ENCODE peak calls at places on chromosomes 3 and 15, in ten cellular contexts. One of them, this sample, is unnamed.

GRCh38 chr3:119352235-119352634 is 58.1 kb downstream of the ARHGAP31 start:
- DNase-seq in HFFc6: no peak
- DNase-seq in adrenal gland: no peak
- DNase-seq in fibroblast of the aortic adventitia: no peak
- DNase-seq in A549: no peak
- DNase-seq in IMR-90: peak
- DNase-seq in cardiac muscle cell: no peak
- DNase-seq in A673: no peak
- DNase-seq in bronchial epithelial cell: peak
- DNase-seq in choroid plexus epithelial cell: peak
- DNase-seq in this sample: no peak

GRCh38 chr3:167198949-167199348 is 181.1 kb downstream of the ZBBX start:
- DNase-seq in adrenal gland: no peak
- DNase-seq in IMR-90: no peak
- DNase-seq in bronchial epithelial cell: no peak
- DNase-seq in A549: no peak
- DNase-seq in fibroblast of the aortic adventitia: no peak
- DNase-seq in cardiac muscle cell: no peak
- DNase-seq in HFFc6: no peak
- DNase-seq in A673: no peak
- DNase-seq in choroid plexus epithelial cell: no peak
- DNase-seq in this sample: no peak

GRCh38 chr3:125351814-125352456 is 23.2 kb downstream of the ZNF148 start:
- DNase-seq in A549: no peak
- DNase-seq in HFFc6: peak
- DNase-seq in fibroblast of the aortic adventitia: peak
- DNase-seq in bronchial epithelial cell: peak
- DNase-seq in IMR-90: peak
- DNase-seq in choroid plexus epithelial cell: peak
- DNase-seq in cardiac muscle cell: no peak
- DNase-seq in A673: no peak
- DNase-seq in adrenal gland: no peak
- DNase-seq in this sample: no peak

GRCh38 chr3:195388380-195388779 is 54.4 kb downstream of the ACAP2 start:
- DNase-seq in A673: no peak
- DNase-seq in IMR-90: no peak
- DNase-seq in A549: no peak
- DNase-seq in fibroblast of the aortic adventitia: no peak
- DNase-seq in choroid plexus epithelial cell: no peak
- DNase-seq in HFFc6: no peak
- DNase-seq in cardiac muscle cell: no peak
- DNase-seq in adrenal gland: no peak
- DNase-seq in bronchial epithelial cell: no peak
- DNase-seq in this sample: no peak

GRCh38 chr3:28840976-28841376 is 439.9 kb upstream of the RBMS3 start:
- DNase-seq in IMR-90: no peak
- DNase-seq in HFFc6: no peak
- DNase-seq in fibroblast of the aortic adventitia: no peak
- DNase-seq in adrenal gland: no peak
- DNase-seq in choroid plexus epithelial cell: no peak
- DNase-seq in A549: no peak
- DNase-seq in cardiac muscle cell: no peak
- DNase-seq in A673: no peak
- DNase-seq in bronchial epithelial cell: no peak
- DNase-seq in this sample: no peak

GRCh38 chr15:64070965-64071851 is 22.4 kb downstream of the CIAO2A start:
- DNase-seq in A549: peak
- DNase-seq in fibroblast of the aortic adventitia: peak
- DNase-seq in IMR-90: peak
- DNase-seq in cardiac muscle cell: no peak
- DNase-seq in HFFc6: peak
- DNase-seq in adrenal gland: peak
- DNase-seq in choroid plexus epithelial cell: peak
- DNase-seq in A673: no peak
- DNase-seq in bronchial epithelial cell: peak
- DNase-seq in this sample: peak

GRCh38 chr3:159837725-159838124 is 150.9 kb upstream of the IL12A start:
- DNase-seq in A673: no peak
- DNase-seq in IMR-90: no peak
- DNase-seq in HFFc6: no peak
- DNase-seq in choroid plexus epithelial cell: no peak
- DNase-seq in fibroblast of the aortic adventitia: no peak
- DNase-seq in adrenal gland: no peak
- DNase-seq in cardiac muscle cell: no peak
- DNase-seq in bronchial epithelial cell: no peak
- DNase-seq in A549: no peak
- DNase-seq in this sample: no peak

GRCh38 chr3:184733971-184734608 is 22.2 kb upstream of the MAGEF1 start:
- DNase-seq in A673: no peak
- DNase-seq in fibroblast of the aortic adventitia: no peak
- DNase-seq in HFFc6: no peak
- DNase-seq in IMR-90: no peak
- DNase-seq in adrenal gland: no peak
- DNase-seq in choroid plexus epithelial cell: no peak
- DNase-seq in A549: no peak
- DNase-seq in bronchial epithelial cell: no peak
- DNase-seq in cardiac muscle cell: no peak
- DNase-seq in this sample: no peak

GRCh38 chr3:31106912-31107311 is 212.5 kb upstream of the GADL1 start:
- DNase-seq in A673: no peak
- DNase-seq in cardiac muscle cell: no peak
- DNase-seq in IMR-90: no peak
- DNase-seq in fibroblast of the aortic adventitia: peak
- DNase-seq in bronchial epithelial cell: peak
- DNase-seq in choroid plexus epithelial cell: peak
- DNase-seq in adrenal gland: no peak
- DNase-seq in HFFc6: no peak
- DNase-seq in A549: no peak
- DNase-seq in this sample: peak

GRCh38 chr3:45870099-45870498 is 16.2 kb upstream of the CCR9 start:
- DNase-seq in IMR-90: no peak
- DNase-seq in fibroblast of the aortic adventitia: no peak
- DNase-seq in HFFc6: no peak
- DNase-seq in A549: no peak
- DNase-seq in choroid plexus epithelial cell: no peak
- DNase-seq in cardiac muscle cell: no peak
- DNase-seq in adrenal gland: no peak
- DNase-seq in A673: no peak
- DNase-seq in bronchial epithelial cell: no peak
- DNase-seq in this sample: no peak

GRCh38 chr3:125260158-125260557 is 47.6 kb upstream of the SLC12A8 start:
- DNase-seq in adrenal gland: no peak
- DNase-seq in cardiac muscle cell: no peak
- DNase-seq in bronchial epithelial cell: no peak
- DNase-seq in A673: no peak
- DNase-seq in choroid plexus epithelial cell: no peak
- DNase-seq in IMR-90: no peak
- DNase-seq in HFFc6: no peak
- DNase-seq in fibroblast of the aortic adventitia: no peak
- DNase-seq in A549: no peak
- DNase-seq in this sample: no peak

GRCh38 chr15:27219636-27220035 is 248.7 kb downstream of the GABRG3 start:
- DNase-seq in A549: no peak
- DNase-seq in IMR-90: no peak
- DNase-seq in adrenal gland: no peak
- DNase-seq in bronchial epithelial cell: no peak
- DNase-seq in A673: no peak
- DNase-seq in HFFc6: no peak
- DNase-seq in choroid plexus epithelial cell: no peak
- DNase-seq in cardiac muscle cell: no peak
- DNase-seq in fibroblast of the aortic adventitia: no peak
- DNase-seq in this sample: no peak
- TF ChIP-seq CTCF in A549: no peak
- TF ChIP-seq CTCF in IMR-90: no peak
- TF ChIP-seq CTCF in adrenal gland: no peak
- TF ChIP-seq CTCF in bronchial epithelial cell: no peak
- TF ChIP-seq CTCF in A673: no peak
- TF ChIP-seq CTCF in HFFc6: no peak
- TF ChIP-seq CTCF in choroid plexus epithelial cell: no peak
- TF ChIP-seq CTCF in cardiac muscle cell: no peak
- TF ChIP-seq CTCF in fibroblast of the aortic adventitia: no peak
- TF ChIP-seq CTCF in this sample: no peak

GRCh38 chr15:31342781-31343626 is 16.4 kb downstream of the KLF13 start:
- DNase-seq in bronchial epithelial cell: no peak
- DNase-seq in IMR-90: no peak
- DNase-seq in adrenal gland: no peak
- DNase-seq in choroid plexus epithelial cell: no peak
- DNase-seq in cardiac muscle cell: no peak
- DNase-seq in A673: no peak
- DNase-seq in HFFc6: no peak
- DNase-seq in fibroblast of the aortic adventitia: no peak
- DNase-seq in A549: no peak
- DNase-seq in this sample: no peak
- TF ChIP-seq CTCF in bronchial epithelial cell: no peak
- TF ChIP-seq CTCF in IMR-90: no peak
- TF ChIP-seq CTCF in adrenal gland: no peak
- TF ChIP-seq CTCF in choroid plexus epithelial cell: peak
- TF ChIP-seq CTCF in cardiac muscle cell: no peak
- TF ChIP-seq CTCF in A673: no peak
- TF ChIP-seq CTCF in HFFc6: peak
- TF ChIP-seq CTCF in fibroblast of the aortic adventitia: no peak
- TF ChIP-seq CTCF in A549: no peak
- TF ChIP-seq CTCF in this sample: no peak

GRCh38 chr3:40255532-40255931 is 54.0 kb upstream of the EIF1B start:
- DNase-seq in cardiac muscle cell: no peak
- DNase-seq in adrenal gland: no peak
- DNase-seq in fibroblast of the aortic adventitia: no peak
- DNase-seq in A549: no peak
- DNase-seq in IMR-90: no peak
- DNase-seq in choroid plexus epithelial cell: no peak
- DNase-seq in A673: no peak
- DNase-seq in bronchial epithelial cell: no peak
- DNase-seq in HFFc6: no peak
- DNase-seq in this sample: no peak

GRCh38 chr3:40258064-40258463 is 51.4 kb upstream of the EIF1B start:
- DNase-seq in adrenal gland: no peak
- DNase-seq in fibroblast of the aortic adventitia: no peak
- DNase-seq in choroid plexus epithelial cell: no peak
- DNase-seq in IMR-90: no peak
- DNase-seq in cardiac muscle cell: no peak
- DNase-seq in A673: no peak
- DNase-seq in bronchial epithelial cell: no peak
- DNase-seq in A549: no peak
- DNase-seq in HFFc6: no peak
- DNase-seq in this sample: no peak

GRCh38 chr3:40262331-40262730 is 47.2 kb upstream of the EIF1B start:
- DNase-seq in choroid plexus epithelial cell: no peak
- DNase-seq in IMR-90: no peak
- DNase-seq in A673: no peak
- DNase-seq in HFFc6: no peak
- DNase-seq in bronchial epithelial cell: no peak
- DNase-seq in A549: no peak
- DNase-seq in fibroblast of the aortic adventitia: no peak
- DNase-seq in adrenal gland: no peak
- DNase-seq in cardiac muscle cell: no peak
- DNase-seq in this sample: no peak

GRCh38 chr3:40254898-40255297 is 54.6 kb upstream of the EIF1B start:
- DNase-seq in HFFc6: no peak
- DNase-seq in cardiac muscle cell: no peak
- DNase-seq in adrenal gland: no peak
- DNase-seq in choroid plexus epithelial cell: no peak
- DNase-seq in IMR-90: no peak
- DNase-seq in fibroblast of the aortic adventitia: no peak
- DNase-seq in bronchial epithelial cell: no peak
- DNase-seq in A549: no peak
- DNase-seq in A673: no peak
- DNase-seq in this sample: no peak

GRCh38 chr3:40258555-40258954 is 51.0 kb upstream of the EIF1B start:
- DNase-seq in IMR-90: peak
- DNase-seq in choroid plexus epithelial cell: peak
- DNase-seq in bronchial epithelial cell: peak
- DNase-seq in fibroblast of the aortic adventitia: peak
- DNase-seq in A549: no peak
- DNase-seq in cardiac muscle cell: no peak
- DNase-seq in adrenal gland: peak
- DNase-seq in A673: no peak
- DNase-seq in HFFc6: peak
- DNase-seq in this sample: peak
- TF ChIP-seq CTCF in IMR-90: no peak
- TF ChIP-seq CTCF in choroid plexus epithelial cell: no peak
- TF ChIP-seq CTCF in bronchial epithelial cell: peak
- TF ChIP-seq CTCF in fibroblast of the aortic adventitia: no peak
- TF ChIP-seq CTCF in A549: no peak
- TF ChIP-seq CTCF in cardiac muscle cell: no peak
- TF ChIP-seq CTCF in adrenal gland: no peak
- TF ChIP-seq CTCF in A673: no peak
- TF ChIP-seq CTCF in HFFc6: no peak
- TF ChIP-seq CTCF in this sample: no peak

GRCh38 chr3:108079877-108080276 is 11.0 kb downstream of the CD47 start:
- DNase-seq in adrenal gland: no peak
- DNase-seq in IMR-90: no peak
- DNase-seq in A673: no peak
- DNase-seq in HFFc6: no peak
- DNase-seq in A549: no peak
- DNase-seq in cardiac muscle cell: no peak
- DNase-seq in fibroblast of the aortic adventitia: no peak
- DNase-seq in choroid plexus epithelial cell: no peak
- DNase-seq in bronchial epithelial cell: no peak
- DNase-seq in this sample: no peak

GRCh38 chr3:108079043-108079442 is 11.8 kb downstream of the CD47 start:
- DNase-seq in A673: no peak
- DNase-seq in bronchial epithelial cell: no peak
- DNase-seq in fibroblast of the aortic adventitia: no peak
- DNase-seq in adrenal gland: no peak
- DNase-seq in IMR-90: no peak
- DNase-seq in A549: no peak
- DNase-seq in cardiac muscle cell: no peak
- DNase-seq in HFFc6: no peak
- DNase-seq in choroid plexus epithelial cell: no peak
- DNase-seq in this sample: no peak

GRCh38 chr3:108071394-108071793 is 19.4 kb downstream of the CD47 start:
- DNase-seq in choroid plexus epithelial cell: no peak
- DNase-seq in HFFc6: no peak
- DNase-seq in fibroblast of the aortic adventitia: no peak
- DNase-seq in adrenal gland: no peak
- DNase-seq in A549: no peak
- DNase-seq in A673: no peak
- DNase-seq in IMR-90: no peak
- DNase-seq in cardiac muscle cell: no peak
- DNase-seq in bronchial epithelial cell: no peak
- DNase-seq in this sample: no peak

GRCh38 chr3:108073712-108074431 is 17.0 kb downstream of the CD47 start:
- DNase-seq in cardiac muscle cell: no peak
- DNase-seq in adrenal gland: no peak
- DNase-seq in bronchial epithelial cell: peak
- DNase-seq in HFFc6: peak
- DNase-seq in A549: no peak
- DNase-seq in IMR-90: peak
- DNase-seq in choroid plexus epithelial cell: no peak
- DNase-seq in fibroblast of the aortic adventitia: peak
- DNase-seq in A673: no peak
- DNase-seq in this sample: no peak

DNA sequence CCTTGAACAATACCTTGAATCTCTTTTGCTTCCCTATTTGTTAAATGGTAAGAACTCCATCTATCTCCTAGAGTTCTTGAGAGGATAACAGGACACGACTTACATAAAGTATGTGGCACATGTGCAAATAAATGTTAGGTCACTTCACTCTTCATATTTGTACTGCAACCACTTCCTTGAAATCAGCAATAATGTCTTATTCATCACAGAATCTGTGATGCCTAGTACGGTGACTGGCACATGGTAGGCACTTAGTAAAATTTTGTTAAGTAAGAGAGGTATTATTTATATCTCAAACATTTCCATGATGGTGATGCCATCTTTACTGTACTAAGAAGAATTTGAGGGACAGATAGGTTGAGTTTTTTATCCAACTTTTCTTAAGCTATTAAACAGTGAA is 14.3 kb downstream of the CD47 start:
- DNase-seq in bronchial epithelial cell: peak
- DNase-seq in fibroblast of the aortic adventitia: no peak
- DNase-seq in A549: no peak
- DNase-seq in HFFc6: peak
- DNase-seq in adrenal gland: no peak
- DNase-seq in IMR-90: no peak
- DNase-seq in cardiac muscle cell: no peak
- DNase-seq in choroid plexus epithelial cell: no peak
- DNase-seq in A673: no peak
- DNase-seq in this sample: no peak
- TF ChIP-seq CTCF in bronchial epithelial cell: no peak
- TF ChIP-seq CTCF in fibroblast of the aortic adventitia: no peak
- TF ChIP-seq CTCF in A549: no peak
- TF ChIP-seq CTCF in HFFc6: no peak
- TF ChIP-seq CTCF in adrenal gland: no peak
- TF ChIP-seq CTCF in IMR-90: no peak
- TF ChIP-seq CTCF in cardiac muscle cell: no peak
- TF ChIP-seq CTCF in choroid plexus epithelial cell: no peak
- TF ChIP-seq CTCF in A673: no peak
- TF ChIP-seq CTCF in this sample: no peak

This sample was measured in MCF 10A.